ENCODE peak calls at places on chromosomes 12 and 14, in nine cellular contexts. One of them, this sample, is unnamed.
A peak's percentile ranks its signal among the peaks of the same experiment; 100 is the strongest.

GRCh38 chr12:52175411-52176350 is 16.1 kb downstream of the KRT80 start:
- DNase-seq in bronchial epithelial cell: peak; percentile 92
- DNase-seq in omental fat pad: no peak
- DNase-seq in progenitor cell of endocrine pancreas: no peak
- DNase-seq in HFF-Myc: no peak
- DNase-seq in AG10803: no peak
- DNase-seq in epithelial cell of esophagus: peak; percentile 94
- DNase-seq in body of pancreas: no peak
- DNase-seq in heart right ventricle: no peak
- DNase-seq in this sample: peak; percentile 57

GRCh38 chr12:92673756-92674155 is 29.0 kb upstream of the PLEKHG7 start:
- DNase-seq in bronchial epithelial cell: no peak
- DNase-seq in omental fat pad: no peak
- DNase-seq in progenitor cell of endocrine pancreas: no peak
- DNase-seq in HFF-Myc: no peak
- DNase-seq in AG10803: no peak
- DNase-seq in epithelial cell of esophagus: no peak
- DNase-seq in body of pancreas: no peak
- DNase-seq in heart right ventricle: no peak
- DNase-seq in this sample: no peak

GRCh38 chr12:112170376-112170775 is 45.0 kb downstream of the TRAFD1 start:
- DNase-seq in bronchial epithelial cell: no peak
- DNase-seq in omental fat pad: no peak
- DNase-seq in progenitor cell of endocrine pancreas: no peak
- DNase-seq in HFF-Myc: no peak
- DNase-seq in AG10803: peak; percentile 52
- DNase-seq in epithelial cell of esophagus: no peak
- DNase-seq in body of pancreas: no peak
- DNase-seq in heart right ventricle: no peak
- DNase-seq in this sample: peak; percentile 36

GRCh38 chr12:2510066-2510465 is 284.7 kb upstream of the FKBP4 start:
- DNase-seq in bronchial epithelial cell: no peak
- DNase-seq in omental fat pad: no peak
- DNase-seq in progenitor cell of endocrine pancreas: no peak
- DNase-seq in HFF-Myc: no peak
- DNase-seq in AG10803: no peak
- DNase-seq in epithelial cell of esophagus: no peak
- DNase-seq in body of pancreas: no peak
- DNase-seq in heart right ventricle: peak; percentile 42
- DNase-seq in this sample: no peak

GRCh38 chr14:21068521-21069387 is 1.4 kb upstream of the ARHGEF40 start:
- DNase-seq in bronchial epithelial cell: peak; percentile 35
- DNase-seq in omental fat pad: no peak
- DNase-seq in progenitor cell of endocrine pancreas: peak; percentile 51
- DNase-seq in HFF-Myc: no peak
- DNase-seq in AG10803: peak; percentile 48
- DNase-seq in epithelial cell of esophagus: peak; percentile 70
- DNase-seq in body of pancreas: peak; percentile 68
- DNase-seq in heart right ventricle: peak; percentile 38
- DNase-seq in this sample: peak; percentile 67

GRCh38 chr12:2287589-2287988 is 234.8 kb downstream of the CACNA1C start:
- DNase-seq in bronchial epithelial cell: no peak
- DNase-seq in omental fat pad: no peak
- DNase-seq in progenitor cell of endocrine pancreas: no peak
- DNase-seq in HFF-Myc: no peak
- DNase-seq in AG10803: peak; percentile 32
- DNase-seq in epithelial cell of esophagus: no peak
- DNase-seq in body of pancreas: no peak
- DNase-seq in heart right ventricle: no peak
- DNase-seq in this sample: no peak

GRCh38 chr12:67477682-67478265 is 170.8 kb upstream of the DYRK2 start:
- DNase-seq in bronchial epithelial cell: no peak
- DNase-seq in omental fat pad: no peak
- DNase-seq in progenitor cell of endocrine pancreas: no peak
- DNase-seq in HFF-Myc: no peak
- DNase-seq in AG10803: no peak
- DNase-seq in epithelial cell of esophagus: no peak
- DNase-seq in body of pancreas: no peak
- DNase-seq in heart right ventricle: no peak
- DNase-seq in this sample: no peak

GRCh38 chr12:21305666-21306065 is 29.1 kb downstream of the SLCO1A2 start:
- DNase-seq in bronchial epithelial cell: no peak
- DNase-seq in omental fat pad: no peak
- DNase-seq in progenitor cell of endocrine pancreas: no peak
- DNase-seq in HFF-Myc: no peak
- DNase-seq in AG10803: no peak
- DNase-seq in epithelial cell of esophagus: no peak
- DNase-seq in body of pancreas: no peak
- DNase-seq in heart right ventricle: no peak
- DNase-seq in this sample: no peak

GRCh38 chr12:52759695-52760094 is 17.4 kb downstream of the KRT76 start:
- DNase-seq in bronchial epithelial cell: no peak
- DNase-seq in omental fat pad: no peak
- DNase-seq in progenitor cell of endocrine pancreas: no peak
- DNase-seq in HFF-Myc: no peak
- DNase-seq in AG10803: no peak
- DNase-seq in epithelial cell of esophagus: no peak
- DNase-seq in body of pancreas: no peak
- DNase-seq in heart right ventricle: no peak
- DNase-seq in this sample: no peak

GRCh38 chr12:114414031-114414865 is 8.3 kb upstream of the TBX5 start:
- DNase-seq in bronchial epithelial cell: no peak
- DNase-seq in omental fat pad: no peak
- DNase-seq in progenitor cell of endocrine pancreas: no peak
- DNase-seq in HFF-Myc: no peak
- DNase-seq in AG10803: no peak
- DNase-seq in epithelial cell of esophagus: no peak
- DNase-seq in body of pancreas: no peak
- DNase-seq in heart right ventricle: no peak
- DNase-seq in this sample: no peak

GRCh38 chr12:32896438-32897275 is at the start of gene PKP2:
- DNase-seq in bronchial epithelial cell: peak; percentile 92
- DNase-seq in omental fat pad: no peak
- DNase-seq in progenitor cell of endocrine pancreas: peak; percentile 99
- DNase-seq in HFF-Myc: no peak
- DNase-seq in AG10803: no peak
- DNase-seq in epithelial cell of esophagus: peak; percentile 95
- DNase-seq in body of pancreas: peak; percentile 92
- DNase-seq in heart right ventricle: peak; percentile 68
- DNase-seq in this sample: peak; percentile 71

GRCh38 chr14:105492051-105492965 is 1.3 kb downstream of the TEDC1 start:
- DNase-seq in bronchial epithelial cell: no peak
- DNase-seq in omental fat pad: no peak
- DNase-seq in progenitor cell of endocrine pancreas: no peak
- DNase-seq in HFF-Myc: no peak
- DNase-seq in AG10803: no peak
- DNase-seq in epithelial cell of esophagus: no peak
- DNase-seq in body of pancreas: peak; percentile 44
- DNase-seq in heart right ventricle: peak; percentile 55
- DNase-seq in this sample: no peak

GRCh38 chr14:50363734-50364113 is 33.0 kb downstream of the CDKL1 start:
- DNase-seq in bronchial epithelial cell: no peak
- DNase-seq in omental fat pad: no peak
- DNase-seq in progenitor cell of endocrine pancreas: no peak
- DNase-seq in HFF-Myc: no peak
- DNase-seq in AG10803: peak; percentile 71
- DNase-seq in epithelial cell of esophagus: peak; percentile 15
- DNase-seq in body of pancreas: no peak
- DNase-seq in heart right ventricle: no peak
- DNase-seq in this sample: no peak

GRCh38 chr14:95121911-95122696 is 35.2 kb downstream of the DICER1 start:
- DNase-seq in bronchial epithelial cell: no peak
- DNase-seq in omental fat pad: no peak
- DNase-seq in progenitor cell of endocrine pancreas: no peak
- DNase-seq in HFF-Myc: no peak
- DNase-seq in AG10803: no peak
- DNase-seq in epithelial cell of esophagus: no peak
- DNase-seq in body of pancreas: no peak
- DNase-seq in heart right ventricle: no peak
- DNase-seq in this sample: no peak

GRCh38 chr12:2273288-2273687 is 220.5 kb downstream of the CACNA1C start:
- DNase-seq in bronchial epithelial cell: no peak
- DNase-seq in omental fat pad: no peak
- DNase-seq in progenitor cell of endocrine pancreas: no peak
- DNase-seq in HFF-Myc: no peak
- DNase-seq in AG10803: peak; percentile 80
- DNase-seq in epithelial cell of esophagus: no peak
- DNase-seq in body of pancreas: no peak
- DNase-seq in heart right ventricle: peak; percentile 50
- DNase-seq in this sample: no peak

GRCh38 chr12:113862570-113863454 is 103.3 kb downstream of the RBM19 start:
- DNase-seq in bronchial epithelial cell: peak; percentile 44
- DNase-seq in omental fat pad: no peak
- DNase-seq in progenitor cell of endocrine pancreas: no peak
- DNase-seq in HFF-Myc: peak; percentile 66
- DNase-seq in AG10803: peak; percentile 74
- DNase-seq in epithelial cell of esophagus: peak; percentile 30
- DNase-seq in body of pancreas: no peak
- DNase-seq in heart right ventricle: no peak
- DNase-seq in this sample: no peak

GRCh38 chr12:47776471-47777143 is 3.6 kb downstream of the SLC48A1 start:
- DNase-seq in bronchial epithelial cell: no peak
- DNase-seq in omental fat pad: no peak
- DNase-seq in progenitor cell of endocrine pancreas: no peak
- DNase-seq in HFF-Myc: no peak
- DNase-seq in AG10803: peak; percentile 79
- DNase-seq in epithelial cell of esophagus: no peak
- DNase-seq in body of pancreas: no peak
- DNase-seq in heart right ventricle: no peak
- DNase-seq in this sample: no peak

DNA sequence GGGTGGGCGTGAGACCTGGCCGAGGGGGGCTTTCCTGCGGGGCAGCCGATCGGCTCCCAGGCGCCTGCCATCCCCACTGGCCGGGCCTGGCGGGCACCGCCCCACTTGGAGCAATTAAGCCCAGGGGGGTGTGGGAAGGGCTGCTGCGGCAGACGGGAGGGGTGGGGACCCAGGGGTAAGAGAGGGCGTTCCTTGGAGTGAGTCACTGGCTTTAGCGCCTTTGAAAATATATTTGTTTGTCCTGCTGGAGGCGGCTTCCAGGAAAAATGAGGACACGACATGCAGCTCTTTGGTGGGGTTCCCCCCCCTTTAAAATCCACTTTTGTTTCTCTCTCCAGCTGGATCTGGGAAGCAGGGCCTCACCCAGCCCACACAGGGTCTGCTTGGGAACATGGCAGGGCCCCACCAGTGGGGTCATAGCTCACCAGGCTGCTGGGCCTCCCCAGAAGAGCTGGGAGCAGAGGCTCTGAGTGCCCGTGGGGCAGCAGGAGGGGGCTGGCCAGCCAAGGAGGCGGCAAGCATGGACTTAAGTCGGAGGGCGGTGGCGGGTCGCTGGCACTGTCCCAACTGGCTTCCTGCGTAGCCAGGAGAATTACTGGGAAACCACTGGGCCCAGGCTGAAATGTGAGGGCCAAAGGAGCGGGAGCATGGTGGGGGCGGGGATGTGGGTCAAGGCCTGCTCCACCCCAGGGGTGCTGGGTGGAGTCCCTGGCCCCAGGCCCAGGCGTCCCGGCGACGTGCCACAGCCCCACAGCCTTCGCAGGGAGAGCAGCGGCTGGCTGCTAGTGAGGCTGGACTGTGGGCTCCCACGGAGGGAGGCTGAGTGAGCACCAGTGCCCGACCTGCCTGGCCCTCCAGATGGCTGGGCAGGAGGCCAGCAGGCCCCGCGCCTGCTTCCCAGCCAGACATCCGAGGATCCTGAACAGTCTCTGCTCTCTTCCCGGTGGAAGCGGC is 128.0 kb downstream of the RFLNA start:
- DNase-seq in bronchial epithelial cell: peak; percentile 83
- DNase-seq in omental fat pad: peak; percentile 68
- DNase-seq in progenitor cell of endocrine pancreas: no peak
- DNase-seq in HFF-Myc: peak; percentile 77
- DNase-seq in AG10803: peak; percentile 95
- DNase-seq in epithelial cell of esophagus: peak; percentile 85
- DNase-seq in body of pancreas: peak; percentile 95
- DNase-seq in heart right ventricle: peak; percentile 94
- DNase-seq in this sample: no peak
- TF ChIP-seq CTCF in bronchial epithelial cell: no peak
- TF ChIP-seq CTCF in omental fat pad: no peak
- TF ChIP-seq CTCF in progenitor cell of endocrine pancreas: no peak
- TF ChIP-seq CTCF in HFF-Myc: no peak
- TF ChIP-seq CTCF in AG10803: peak; percentile 11
- TF ChIP-seq CTCF in epithelial cell of esophagus: no peak
- TF ChIP-seq CTCF in body of pancreas: peak; percentile 9
- TF ChIP-seq CTCF in heart right ventricle: no peak
- TF ChIP-seq CTCF in this sample: no peak

GRCh38 chr14:58641509-58641908 is 3.7 kb downstream of the DACT1 start:
- DNase-seq in bronchial epithelial cell: no peak
- DNase-seq in omental fat pad: no peak
- DNase-seq in progenitor cell of endocrine pancreas: no peak
- DNase-seq in HFF-Myc: no peak
- DNase-seq in AG10803: no peak
- DNase-seq in epithelial cell of esophagus: peak; percentile 17
- DNase-seq in body of pancreas: no peak
- DNase-seq in heart right ventricle: no peak
- DNase-seq in this sample: no peak
- TF ChIP-seq CTCF in bronchial epithelial cell: peak; percentile 21
- TF ChIP-seq CTCF in omental fat pad: no peak
- TF ChIP-seq CTCF in progenitor cell of endocrine pancreas: peak; percentile 7
- TF ChIP-seq CTCF in HFF-Myc: peak; percentile 25
- TF ChIP-seq CTCF in AG10803: peak; percentile 7
- TF ChIP-seq CTCF in epithelial cell of esophagus: peak; percentile 31
- TF ChIP-seq CTCF in body of pancreas: no peak
- TF ChIP-seq CTCF in heart right ventricle: no peak
- TF ChIP-seq CTCF in this sample: peak; percentile 26

GRCh38 chr12:69470189-69471094 is at the start of gene FRS2:
- DNase-seq in bronchial epithelial cell: peak; percentile 74
- DNase-seq in omental fat pad: peak; percentile 60
- DNase-seq in progenitor cell of endocrine pancreas: peak; percentile 81
- DNase-seq in HFF-Myc: peak; percentile 52
- DNase-seq in AG10803: peak; percentile 89
- DNase-seq in epithelial cell of esophagus: peak; percentile 90
- DNase-seq in body of pancreas: peak; percentile 91
- DNase-seq in heart right ventricle: peak; percentile 92
- DNase-seq in this sample: peak; percentile 92
- TF ChIP-seq CTCF in bronchial epithelial cell: peak; percentile 41
- TF ChIP-seq CTCF in omental fat pad: no peak
- TF ChIP-seq CTCF in progenitor cell of endocrine pancreas: peak; percentile 28
- TF ChIP-seq CTCF in HFF-Myc: peak; percentile 47
- TF ChIP-seq CTCF in AG10803: peak; percentile 53
- TF ChIP-seq CTCF in epithelial cell of esophagus: peak; percentile 34
- TF ChIP-seq CTCF in body of pancreas: peak; percentile 29
- TF ChIP-seq CTCF in heart right ventricle: peak; percentile 38
- TF ChIP-seq CTCF in this sample: no peak

DNA sequence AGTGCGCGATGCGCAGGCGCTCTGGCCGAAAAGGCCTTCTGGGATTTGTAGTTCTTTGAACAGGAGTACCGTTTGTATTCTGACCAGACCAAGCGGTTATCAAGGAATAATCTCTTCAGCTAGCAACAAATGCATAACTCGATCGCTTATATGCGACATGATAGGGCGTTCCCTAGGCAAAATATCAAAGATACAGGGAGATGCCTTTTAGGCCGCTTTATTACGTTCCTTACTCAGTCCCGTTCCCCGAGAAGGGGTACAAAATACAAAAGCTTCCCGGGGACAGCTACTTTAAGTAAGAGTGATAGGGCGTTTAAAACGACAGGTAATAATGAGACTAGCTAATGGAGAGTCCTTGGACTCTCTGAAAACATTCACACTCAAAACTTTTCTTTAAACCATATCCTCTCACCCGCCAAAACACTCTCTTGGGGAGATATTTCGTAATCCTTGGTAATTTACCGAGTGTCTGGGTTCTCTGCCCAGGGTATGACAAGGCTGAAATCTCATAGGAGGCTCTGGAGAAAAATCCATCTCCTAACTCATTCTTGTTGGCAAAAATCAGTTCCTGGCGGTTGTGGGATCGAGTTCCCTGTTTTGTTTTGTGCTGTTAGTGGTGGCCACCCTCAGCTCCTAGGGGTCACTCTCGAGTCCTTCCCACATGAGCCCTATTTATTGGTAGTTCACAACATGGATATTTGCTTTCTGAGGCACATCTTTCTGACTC is 412 bp upstream of the SNW1 start:
- DNase-seq in bronchial epithelial cell: peak; percentile 94
- DNase-seq in omental fat pad: no peak
- DNase-seq in progenitor cell of endocrine pancreas: no peak
- DNase-seq in HFF-Myc: no peak
- DNase-seq in AG10803: peak; percentile 65
- DNase-seq in epithelial cell of esophagus: peak; percentile 34
- DNase-seq in body of pancreas: peak; percentile 19
- DNase-seq in heart right ventricle: peak; percentile 15
- DNase-seq in this sample: peak; percentile 53
- TF ChIP-seq CTCF in bronchial epithelial cell: peak; percentile 22
- TF ChIP-seq CTCF in omental fat pad: no peak
- TF ChIP-seq CTCF in progenitor cell of endocrine pancreas: peak; percentile 28
- TF ChIP-seq CTCF in HFF-Myc: peak; percentile 28
- TF ChIP-seq CTCF in AG10803: peak; percentile 33
- TF ChIP-seq CTCF in epithelial cell of esophagus: no peak
- TF ChIP-seq CTCF in body of pancreas: peak; percentile 10
- TF ChIP-seq CTCF in heart right ventricle: peak; percentile 27
- TF ChIP-seq CTCF in this sample: peak; percentile 23

This sample was measured in endothelial cell.